ENCODE peak calls at places on chromosome 6, in eight cellular contexts. N is GM12878, S is ovary, K is fibroblast of pulmonary artery, B is IMR-90, G is mucosa of descending colon, E is cardiac muscle cell, W is colonic mucosa. A is an unnamed sample.

GRCh38 chr6:1594495-1595200 is 15.1 kb upstream of the FOXC1 start:
- DNase-seq in N (no peak), S (no peak), K (no peak), B (no peak), G (no peak), E (no peak), W (no peak), A (no peak)

GRCh38 chr6:169205176-169206160 is 48.2 kb downstream of the THBS2 start:
- DNase-seq in N (no peak), S (peak; percentile 72), K (peak; percentile 44), B (peak; percentile 79), G (no peak), E (no peak), W (no peak), A (no peak)

GRCh38 chr6:167119680-167120556 is 3.0 kb upstream of the CCR6 start:
- DNase-seq in N (no peak), S (no peak), K (no peak), B (no peak), G (peak; percentile 60), E (no peak), W (peak; percentile 70), A (no peak)

GRCh38 chr6:170114956-170115855 is 175.7 kb downstream of the DLL1 start:
- DNase-seq in N (no peak), S (peak; percentile 35), K (no peak), B (no peak), G (no peak), E (no peak), W (no peak), A (no peak)

GRCh38 chr6:167118839-167119238 is 4.1 kb upstream of the CCR6 start:
- DNase-seq in N (no peak), S (no peak), K (no peak), B (no peak), G (no peak), E (no peak), W (no peak), A (no peak)

GRCh38 chr6:3320238-3320637 is 61.5 kb downstream of the PSMG4 start:
- DNase-seq in N (no peak), S (no peak), K (no peak), B (no peak), G (no peak), E (no peak), W (no peak), A (no peak)

GRCh38 chr6:111555041-111555440 is 50.6 kb downstream of the TRAF3IP2 start:
- DNase-seq in N (no peak), S (no peak), K (no peak), B (peak; percentile 43), G (no peak), E (no peak), W (no peak), A (no peak)

GRCh38 chr6:15994814-15995459 is 133.9 kb upstream of the MYLIP start:
- DNase-seq in N (no peak), S (no peak), K (no peak), B (no peak), G (no peak), E (no peak), W (no peak), A (no peak)

GRCh38 chr6:46704562-46704961 is 16.9 kb downstream of the TDRD6 start:
- DNase-seq in N (no peak), S (no peak), K (peak; percentile 40), B (no peak), G (no peak), E (peak; percentile 2), W (no peak), A (no peak)

GRCh38 chr6:169956580-169956979 is 205.2 kb downstream of the ERMARD start:
- DNase-seq in N (no peak), S (no peak), K (no peak), B (no peak), G (no peak), E (no peak), W (peak; percentile 8), A (no peak)

GRCh38 chr6:119200774-119201173 is 122.3 kb upstream of the FAM184A start:
- DNase-seq in N (no peak), S (no peak), K (no peak), B (no peak), G (no peak), E (no peak), W (no peak), A (no peak)

GRCh38 chr6:136927313-136927712 is 5.2 kb downstream of the SLC35D3 start:
- DNase-seq in N (no peak), S (no peak), K (peak; percentile 15), B (peak; percentile 10), G (no peak), E (no peak), W (no peak), A (no peak)

GRCh38 chr6:7821426-7821825 is 89.2 kb downstream of the TXNDC5 start:
- DNase-seq in N (no peak), S (no peak), K (peak; percentile 40), B (peak; percentile 34), G (no peak), E (no peak), W (no peak), A (no peak)

GRCh38 chr6:39908838-39909583 is 25.3 kb downstream of the MOCS1 start:
- DNase-seq in N (no peak), S (no peak), K (no peak), B (no peak), G (no peak), E (no peak), W (no peak), A (no peak)

GRCh38 chr6:130409394-130410095 is 43.7 kb downstream of the TMEM200A start:
- DNase-seq in N (no peak), S (no peak), K (peak; percentile 37), B (peak; percentile 62), G (no peak), E (no peak), W (no peak), A (no peak)

GRCh38 chr6:166958926-166959861 is 2.8 kb upstream of the RNASET2 start:
- DNase-seq in N (no peak), S (no peak), K (peak; percentile 39), B (no peak), G (peak; percentile 46), E (no peak), W (peak; percentile 61), A (no peak)

GRCh38 chr6:56649782-56650181 is 7.1 kb upstream of the DST start:
- DNase-seq in N (no peak), S (no peak), K (peak; percentile 32), B (peak; percentile 64), G (no peak), E (no peak), W (no peak), A (no peak)

GRCh38 chr6:73951186-73951585 is 255.2 kb downstream of the CD109 start:
- DNase-seq in N (no peak), S (no peak), K (peak; percentile 40), B (peak; percentile 7), G (no peak), E (no peak), W (no peak), A (no peak)

GRCh38 chr6:48134246-48134645 is 23.2 kb upstream of the PTCHD4 start:
- DNase-seq in N (no peak), S (no peak), K (no peak), B (no peak), G (no peak), E (no peak), W (no peak), A (no peak)

GRCh38 chr6:26272171-26272631 is 92.8 kb upstream of the BTN3A2 start:
- DNase-seq in N (no peak), S (peak; percentile 34), K (no peak), B (no peak), G (peak; percentile 82), E (peak; percentile 67), W (peak; percentile 65), A (no peak)

GRCh38 chr6:165577556-165577955 is 85.5 kb downstream of the PDE10A start:
- DNase-seq in N (no peak), S (no peak), K (no peak), B (no peak), G (no peak), E (no peak), W (no peak), A (no peak)

GRCh38 chr6:140567469-140567868 is 1193.0 kb upstream of the CITED2 start:
- DNase-seq in N (no peak), S (no peak), K (peak; percentile 40), B (peak; percentile 16), G (no peak), E (no peak), W (no peak), A (no peak)

GRCh38 chr6:52511572-52512151 is 65.2 kb downstream of the TRAM2 start:
- DNase-seq in N (no peak), S (no peak), K (no peak), B (peak; percentile 72), G (no peak), E (no peak), W (no peak), A (no peak)
- H3K4me3 ChIP-seq in N (no peak overlapping the region), S (no peak overlapping the region), K (no peak overlapping the region), B (no peak overlapping the region), G (no peak overlapping the region), E (no peak overlapping the region), W (no peak overlapping the region), A (peak overlapping the region; percentile 39)

DNA sequence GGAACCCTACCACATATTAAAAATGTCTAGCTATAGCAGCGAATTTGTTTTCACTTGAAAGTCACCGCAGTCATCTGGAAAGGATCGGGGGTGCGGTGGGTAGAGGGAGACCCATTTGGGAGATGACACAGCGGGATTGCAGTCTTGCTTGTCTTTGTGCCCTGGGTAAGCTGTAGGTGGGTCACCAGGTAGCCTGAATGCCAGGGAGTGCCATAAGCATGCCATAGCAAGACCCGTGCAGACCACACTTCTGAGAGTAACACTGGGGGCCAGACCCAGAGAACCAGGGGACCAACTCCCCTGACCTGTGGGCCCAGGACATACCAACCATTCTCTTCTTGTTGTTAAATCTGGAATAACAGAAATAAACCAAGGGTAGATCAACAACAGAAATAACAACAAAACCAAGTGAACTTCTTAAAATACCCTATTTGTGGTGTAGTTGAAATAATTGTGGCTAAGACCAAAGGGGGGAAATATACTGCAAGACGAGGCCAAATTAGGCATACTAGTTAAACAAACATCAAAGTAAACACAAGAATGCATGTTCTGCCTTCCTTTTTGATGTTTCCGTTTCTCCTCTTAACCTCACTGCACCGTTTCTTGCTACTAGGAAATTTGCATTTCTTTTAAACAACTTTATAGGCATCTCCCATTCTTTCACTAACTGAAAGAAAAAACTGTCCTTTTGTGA is 128.1 kb downstream of the SASH1 start:
- DNase-seq in N (no peak), S (no peak), K (no peak), B (no peak), G (no peak), E (no peak), W (no peak), A (no peak)
- H3K4me3 ChIP-seq in N (no peak overlapping the region), S (no peak overlapping the region), K (no peak overlapping the region), B (no peak overlapping the region), G (no peak overlapping the region), E (no peak overlapping the region), W (no peak overlapping the region), A (no peak overlapping the region)

GRCh38 chr6:14559754-14560527 is 442.4 kb downstream of the CD83 start:
- DNase-seq in N (no peak), S (no peak), K (no peak), B (peak; percentile 27), G (no peak), E (no peak), W (no peak), A (no peak)
- H3K4me3 ChIP-seq in N (no peak overlapping the region), S (no peak overlapping the region), K (no peak overlapping the region), B (no peak overlapping the region), G (no peak overlapping the region), E (no peak overlapping the region), W (no peak overlapping the region), A (no peak overlapping the region)

DNA sequence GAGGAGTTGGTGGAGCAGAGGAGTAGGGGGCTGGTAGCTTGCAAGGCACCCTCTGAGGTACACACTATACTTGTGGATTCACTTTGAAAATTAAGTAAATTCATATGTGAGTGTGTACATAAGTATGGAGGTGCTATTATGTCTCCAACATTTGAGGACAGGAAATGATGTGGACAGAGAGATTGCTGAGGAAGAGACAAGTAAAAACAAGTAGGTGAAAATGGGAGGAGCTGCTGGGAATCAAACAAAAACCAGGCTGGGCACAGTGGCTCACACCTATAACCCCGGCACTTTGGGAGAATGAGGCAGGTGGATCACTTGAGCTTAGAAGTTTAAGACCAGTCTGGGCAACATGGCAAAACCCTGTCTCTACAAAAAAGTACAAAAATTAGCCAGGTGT is 69.2 kb upstream of the LYRM2 start:
- DNase-seq in N (no peak), S (no peak), K (no peak), B (no peak), G (no peak), E (no peak), W (no peak), A (no peak)
- H3K4me3 ChIP-seq in N (no peak overlapping the region), S (no peak overlapping the region), K (no peak overlapping the region), B (no peak overlapping the region), G (no peak overlapping the region), E (no peak overlapping the region), W (no peak overlapping the region), A (no peak overlapping the region)

A was measured in thoracic aorta.